ENCODE peak calls at places on chromosomes 2 and 18, in seven cellular contexts. N is endothelial cell, S is RWPE1, T is activated T-cell treated with anti-CD3 and anti-CD28 coated beads for 1 hour, L is ovary, Q is mucosa of descending colon, J is NCI-H1417. E is an unnamed sample.

GRCh38 chr2:144512421-144513272 is 7.3 kb downstream of the ZEB2 start:
- DNase-seq in N (no peak), J (no peak), L (no peak), Q (no peak), T (no peak), S (no peak), E (no peak)

GRCh38 chr2:239157766-239158165 is 243.1 kb downstream of the HDAC4 start:
- DNase-seq in S (peak), J (no peak), Q (peak), N (peak), T (no peak), L (no peak), E (peak)

GRCh38 chr18:62717059-62717849 is 1.9 kb downstream of the PHLPP1 start:
- DNase-seq in Q (no peak), T (peak), S (peak), N (peak), L (peak), J (peak), E (peak)

GRCh38 chr2:126885701-126886121 is 13.0 kb upstream of the TEX51 start:
- DNase-seq in J (no peak), S (no peak), N (no peak), L (peak), T (no peak), Q (no peak), E (peak)

GRCh38 chr2:86686905-86687304 is 33.2 kb upstream of the RMND5A start:
- DNase-seq in L (no peak), S (no peak), J (no peak), Q (no peak), N (no peak), T (no peak), E (no peak)

GRCh38 chr18:79679552-79680099 is at the start of gene CTDP1:
- DNase-seq in S (peak), J (peak), L (peak), Q (peak), T (peak), N (peak), E (peak)

GRCh38 chr18:80124131-80124530 is 15.1 kb downstream of the ADNP2 start:
- DNase-seq in N (no peak), Q (no peak), T (no peak), L (no peak), S (peak), J (no peak), E (no peak)

GRCh38 chr2:187993516-187993915 is 298.2 kb upstream of the GULP1 start:
- DNase-seq in S (no peak), T (no peak), N (no peak), L (no peak), J (no peak), Q (no peak), E (no peak)

GRCh38 chr2:239259173-239259572 is 141.6 kb downstream of the HDAC4 start:
- DNase-seq in S (no peak), J (no peak), N (no peak), T (no peak), L (no peak), Q (no peak), E (no peak)

GRCh38 chr2:86194751-86195054 is 559 bp downstream of the IMMT start:
- DNase-seq in S (no peak), L (peak), J (peak), Q (peak), N (no peak), T (no peak), E (peak)

GRCh38 chr18:62716679-62717058 is 1.3 kb downstream of the PHLPP1 start:
- DNase-seq in L (peak), T (peak), Q (peak), N (peak), S (peak), J (peak), E (no peak)

GRCh38 chr2:190468814-190469569 is 60.8 kb downstream of the MFSD6 start:
- DNase-seq in Q (no peak), T (no peak), L (peak), S (peak), J (peak), N (no peak), E (peak)

GRCh38 chr2:23788100-23788499 is 138.8 kb downstream of the ATAD2B start:
- DNase-seq in S (no peak), L (no peak), Q (no peak), T (no peak), J (no peak), N (no peak), E (no peak)

GRCh38 chr2:235605999-235606715 is 112.3 kb downstream of the AGAP1 start:
- DNase-seq in T (no peak), S (no peak), N (no peak), J (no peak), L (no peak), Q (no peak), E (no peak)

GRCh38 chr2:27264253-27264752 is 1.5 kb upstream of the SLC30A3 start:
- DNase-seq in T (peak), Q (no peak), J (no peak), S (no peak), N (no peak), L (no peak), E (no peak)

GRCh38 chr2:158464426-158465281 is 7.9 kb downstream of the PKP4 start:
- DNase-seq in S (no peak), T (no peak), N (no peak), Q (no peak), J (no peak), L (no peak), E (no peak)

GRCh38 chr2:209469481-209469880 is 45.6 kb downstream of the MAP2 start:
- DNase-seq in T (no peak), J (no peak), L (no peak), N (no peak), Q (no peak), S (no peak), E (no peak)

GRCh38 chr2:7093376-7093775 is 176.2 kb downstream of the RNF144A start:
- DNase-seq in Q (no peak), N (no peak), L (no peak), J (no peak), T (no peak), S (no peak), E (no peak)

GRCh38 chr2:8395718-8396117 is 286.1 kb upstream of the ID2 start:
- DNase-seq in J (no peak), T (no peak), N (no peak), S (no peak), L (no peak), Q (no peak), E (no peak)

GRCh38 chr2:45412754-45413379 is 198.2 kb downstream of the SRBD1 start:
- DNase-seq in L (no peak), N (no peak), Q (no peak), S (no peak), T (no peak), J (no peak), E (no peak)

GRCh38 chr2:213002383-213002782 is 149.0 kb downstream of the IKZF2 start:
- DNase-seq in L (no peak), Q (no peak), T (no peak), N (no peak), J (no peak), S (no peak), E (no peak)

GRCh38 chr18:51716277-51716676 is 518.8 kb upstream of the MEX3C start:
- DNase-seq in N (no peak), L (no peak), J (no peak), S (no peak), Q (no peak), T (no peak), E (no peak)

GRCh38 chr2:49291619-49292018 is 137.3 kb upstream of the FSHR start:
- DNase-seq in J (no peak), S (no peak), T (no peak), Q (no peak), N (no peak), L (no peak), E (no peak)

GRCh38 chr2:240603846-240604245 is 17.3 kb downstream of the CAPN10 start:
- DNase-seq in N (no peak), T (no peak), L (no peak), Q (peak), S (no peak), J (no peak), E (peak)

GRCh38 chr2:219736196-219736595 is 108.8 kb downstream of the SLC4A3 start:
- DNase-seq in J (peak), T (no peak), S (peak), Q (no peak), N (peak), L (no peak), E (no peak)

GRCh38 chr2:234795272-234795920 is 156.4 kb upstream of the SH3BP4 start:
- DNase-seq in T (no peak), N (no peak), Q (no peak), L (no peak), S (no peak), J (no peak), E (no peak)

GRCh38 chr2:84807063-84807485 is 73.8 kb downstream of the TRABD2A start:
- DNase-seq in J (no peak), N (no peak), L (peak), S (peak), Q (no peak), T (no peak), E (no peak)

GRCh38 chr18:48345596-48345995 is 63.6 kb downstream of the ZBTB7C start:
- DNase-seq in N (no peak), Q (no peak), S (peak), J (no peak), L (no peak), T (no peak), E (peak)

GRCh38 chr2:212831671-212832199 is 293.1 kb upstream of the ERBB4 start:
- DNase-seq in S (no peak), N (no peak), L (no peak), Q (peak), J (no peak), T (no peak), E (no peak)

GRCh38 chr2:84946204-84947009 is 24.6 kb upstream of the KCMF1 start:
- DNase-seq in S (peak), J (no peak), L (no peak), N (no peak), Q (peak), T (peak), E (no peak)

GRCh38 chr18:50011813-50012445 is 183.0 kb downstream of the MYO5B start:
- DNase-seq in L (no peak), N (no peak), S (peak), J (no peak), T (no peak), Q (no peak), E (no peak)

GRCh38 chr18:10169064-10169562 is 255.3 kb downstream of the VAPA start:
- DNase-seq in S (peak), Q (no peak), L (no peak), N (no peak), J (no peak), T (no peak), E (no peak)

GRCh38 chr18:76657428-76657827 is 162.4 kb upstream of the ZNF516 start:
- DNase-seq in S (no peak), T (no peak), L (no peak), Q (no peak), J (no peak), N (no peak), E (no peak)

GRCh38 chr2:67667054-67667908 is 270.1 kb downstream of the ETAA1 start:
- DNase-seq in N (no peak), S (no peak), Q (no peak), J (no peak), T (no peak), L (no peak), E (no peak)

GRCh38 chr2:57141269-57141668 is 905.3 kb upstream of the VRK2 start:
- DNase-seq in N (no peak), S (no peak), T (no peak), J (no peak), Q (no peak), L (no peak), E (no peak)

GRCh38 chr18:57581301-57581934 is 5.1 kb downstream of the FECH start:
- DNase-seq in Q (no peak), N (no peak), T (no peak), S (no peak), J (peak), L (no peak), E (no peak)

GRCh38 chr2:96923810-96924774 is 54.2 kb upstream of the SEMA4C start:
- DNase-seq in T (peak), J (no peak), S (no peak), L (no peak), Q (peak), N (no peak), E (no peak)

GRCh38 chr18:75154997-75155396 is 53.9 kb downstream of the PTGR3 start:
- DNase-seq in T (no peak), N (no peak), J (no peak), L (no peak), S (no peak), Q (no peak), E (no peak)